ENCODE peak calls at places on chromosomes 16 and 17, in seven cellular contexts. O, I, B, Z, F, R and E are unnamed samples.
A peak's percentile ranks its signal among the peaks of the same experiment; 100 is the strongest.

GRCh38 chr16:85490971-85491771 is 122.0 kb upstream of the GSE1 start:
- DNase-seq in R (peak; percentile 50), F (peak; percentile 60), O (no peak), B (no peak), I (no peak), Z (no peak), E (peak; percentile 56)

GRCh38 chr16:31134625-31135534 is 647 bp downstream of the PRSS8 start:
- DNase-seq in B (no peak), I (peak; percentile 18), O (no peak), Z (no peak), R (peak; percentile 69), F (peak; percentile 80), E (peak; percentile 93)

GRCh38 chr16:47613251-47613650 is 152.1 kb downstream of the PHKB start:
- DNase-seq in Z (no peak), R (no peak), O (no peak), B (no peak), F (no peak), I (peak; percentile 5), E (no peak)

GRCh38 chr16:65373095-65373494 is 251.2 kb upstream of the CDH11 start:
- DNase-seq in F (no peak), Z (no peak), R (no peak), I (no peak), B (no peak), O (no peak), E (peak; percentile 11)

GRCh38 chr17:67162771-67163170 is 82.2 kb downstream of the HELZ start:
- DNase-seq in Z (no peak), I (no peak), F (no peak), B (no peak), R (no peak), O (no peak), E (peak; percentile 12)

GRCh38 chr17:47967607-47968252 is 3.2 kb upstream of the CDK5RAP3 start:
- DNase-seq in Z (no peak), R (peak; percentile 16), F (no peak), B (no peak), I (peak; percentile 80), O (peak; percentile 89), E (peak; percentile 39)

GRCh38 chr16:74888227-74888862 is 96.6 kb downstream of the WDR59 start:
- DNase-seq in O (no peak), R (peak; percentile 35), Z (no peak), F (no peak), I (no peak), B (no peak), E (no peak)

GRCh38 chr16:8691728-8692127 is 17.3 kb downstream of the ABAT start:
- DNase-seq in B (no peak), F (no peak), Z (no peak), I (no peak), O (no peak), R (no peak), E (no peak)

GRCh38 chr17:57553991-57554825 is 190.9 kb downstream of the CCDC182 start:
- DNase-seq in R (peak; percentile 18), I (peak; percentile 94), F (peak; percentile 82), Z (peak; percentile 86), O (peak; percentile 43), B (no peak), E (peak; percentile 95)

GRCh38 chr17:41664172-41664457 is 24.6 kb upstream of the EIF1 start:
- DNase-seq in Z (no peak), F (no peak), B (no peak), O (no peak), I (no peak), R (no peak), E (no peak)

GRCh38 chr17:68378202-68379149 is 78.8 kb downstream of the WIPI1 start:
- DNase-seq in O (peak; percentile 94), R (peak; percentile 92), F (peak; percentile 66), B (no peak), I (peak; percentile 100), Z (no peak), E (peak; percentile 94)

GRCh38 chr17:42918902-42919521 is 18.4 kb downstream of the G6PC1 start:
- DNase-seq in O (no peak), Z (no peak), B (no peak), R (no peak), I (no peak), F (no peak), E (no peak)

GRCh38 chr17:538096-538973 is 176.3 kb downstream of the VPS53 start:
- DNase-seq in B (no peak), I (peak; percentile 79), Z (no peak), R (no peak), F (no peak), O (peak; percentile 67), E (no peak)

GRCh38 chr16:90018297-90019200 is 707 bp downstream of the DBNDD1 start:
- DNase-seq in B (no peak), I (no peak), Z (no peak), F (peak; percentile 57), R (peak; percentile 31), O (no peak), E (peak; percentile 43)

GRCh38 chr17:41434313-41434895 is 6.4 kb downstream of the KRT38 start:
- DNase-seq in Z (no peak), I (no peak), R (no peak), O (no peak), B (no peak), F (no peak), E (no peak)

GRCh38 chr16:84526794-84527485 is 22.5 kb upstream of the MEAK7 start:
- DNase-seq in F (no peak), B (no peak), O (peak; percentile 49), I (no peak), Z (peak; percentile 44), R (peak; percentile 40), E (no peak)

GRCh38 chr16:69563605-69564580 is 1.9 kb upstream of the NFAT5 start:
- DNase-seq in Z (peak; percentile 89), O (peak; percentile 65), F (no peak), I (peak; percentile 81), B (no peak), R (peak; percentile 36), E (peak; percentile 61)

GRCh38 chr16:29815032-29815721 is 775 bp upstream of the PAGR1 start:
- DNase-seq in Z (no peak), B (no peak), F (no peak), O (no peak), I (peak; percentile 13), R (peak; percentile 17), E (peak; percentile 59)

GRCh38 chr17:81712468-81713003 is 452 bp downstream of the SLC25A10 start:
- DNase-seq in F (no peak), O (no peak), I (peak; percentile 37), R (no peak), B (no peak), Z (no peak), E (peak; percentile 48)

GRCh38 chr16:65054457-65054856 is 67.4 kb downstream of the CDH11 start:
- DNase-seq in O (peak; percentile 31), F (no peak), Z (no peak), R (no peak), B (no peak), I (no peak), E (no peak)

GRCh38 chr17:8791910-8792270 is 7.3 kb downstream of the MFSD6L start:
- DNase-seq in O (peak; percentile 51), I (peak; percentile 52), B (no peak), R (peak; percentile 80), Z (no peak), F (peak; percentile 20), E (peak; percentile 79)

GRCh38 chr16:21698169-21699032 is 34.6 kb downstream of the OTOA start:
- DNase-seq in I (no peak), B (no peak), R (no peak), Z (no peak), F (no peak), O (no peak), E (no peak)

DNA sequence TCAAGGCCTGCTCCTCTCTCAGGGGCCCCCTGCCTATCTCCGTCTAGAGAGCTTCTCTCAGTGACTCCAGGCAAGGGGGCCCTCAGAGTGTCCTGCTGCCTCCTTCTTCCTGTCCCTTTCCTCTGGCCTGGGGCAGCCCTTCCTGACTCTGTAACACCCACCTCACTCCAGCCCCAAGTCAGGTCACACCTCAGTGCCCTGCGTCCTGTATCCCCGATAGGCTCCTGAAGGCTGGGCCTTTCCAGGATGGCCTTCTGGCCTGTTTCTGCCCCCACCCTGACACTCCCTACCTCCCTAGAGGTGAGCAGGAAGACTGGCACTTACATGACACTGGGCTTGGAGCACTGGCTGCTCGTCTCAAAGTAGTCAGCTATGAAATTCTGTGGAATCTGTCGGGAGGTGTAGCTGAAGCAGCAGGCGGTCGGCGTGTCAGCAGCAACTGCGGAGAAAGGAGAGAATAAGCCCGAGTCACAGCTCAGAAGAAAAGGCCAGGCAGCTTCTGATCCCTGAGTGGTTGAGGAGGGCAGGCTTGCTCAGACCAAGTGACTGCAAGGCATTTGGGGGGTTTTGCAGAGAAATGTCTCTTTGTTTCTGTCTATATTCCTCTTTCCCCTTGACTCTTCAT is 972 bp downstream of the CCL3L1 start:
- DNase-seq in B (no peak), F (peak; percentile 84), Z (no peak), R (no peak), I (no peak), O (no peak), E (peak; percentile 77)
- H3K4ac ChIP-seq in B (no peak overlapping the region), F (no peak overlapping the region), Z (no peak overlapping the region), R (no peak overlapping the region), I (peak overlapping the region; percentile 10), O (no peak overlapping the region), E (no peak overlapping the region)

DNA sequence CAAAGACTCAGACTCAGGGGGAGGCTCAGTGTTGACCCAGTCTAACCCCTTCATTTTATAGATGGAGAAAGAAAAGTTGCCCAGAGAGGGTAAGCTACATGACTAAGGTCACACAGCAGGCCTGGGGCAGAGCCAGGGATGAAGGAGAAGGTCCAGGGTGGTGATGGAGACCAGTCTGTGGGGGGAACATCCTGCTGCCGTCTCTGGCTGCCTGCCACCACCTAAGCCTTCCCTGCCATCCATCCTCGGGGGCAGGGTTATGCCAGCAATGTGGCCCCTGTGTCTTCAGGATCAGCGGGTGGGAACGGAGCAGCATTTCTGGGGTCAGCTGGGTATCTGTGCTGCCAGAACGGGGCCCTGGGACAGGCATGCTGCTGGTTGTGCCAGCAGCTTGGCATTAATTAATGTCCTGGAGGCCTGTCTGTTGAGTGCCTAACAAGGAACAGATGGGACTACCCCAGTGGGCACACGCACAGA is 5.5 kb downstream of the DOK4 start:
- DNase-seq in Z (no peak), B (no peak), O (no peak), F (no peak), R (no peak), I (no peak), E (no peak)
- H3K4me2 ChIP-seq in Z (no peak overlapping the region), B (no peak overlapping the region), O (no peak overlapping the region), F (no peak overlapping the region), R (peak overlapping the region; percentile 10), I (no peak overlapping the region), E (no peak overlapping the region)

DNA sequence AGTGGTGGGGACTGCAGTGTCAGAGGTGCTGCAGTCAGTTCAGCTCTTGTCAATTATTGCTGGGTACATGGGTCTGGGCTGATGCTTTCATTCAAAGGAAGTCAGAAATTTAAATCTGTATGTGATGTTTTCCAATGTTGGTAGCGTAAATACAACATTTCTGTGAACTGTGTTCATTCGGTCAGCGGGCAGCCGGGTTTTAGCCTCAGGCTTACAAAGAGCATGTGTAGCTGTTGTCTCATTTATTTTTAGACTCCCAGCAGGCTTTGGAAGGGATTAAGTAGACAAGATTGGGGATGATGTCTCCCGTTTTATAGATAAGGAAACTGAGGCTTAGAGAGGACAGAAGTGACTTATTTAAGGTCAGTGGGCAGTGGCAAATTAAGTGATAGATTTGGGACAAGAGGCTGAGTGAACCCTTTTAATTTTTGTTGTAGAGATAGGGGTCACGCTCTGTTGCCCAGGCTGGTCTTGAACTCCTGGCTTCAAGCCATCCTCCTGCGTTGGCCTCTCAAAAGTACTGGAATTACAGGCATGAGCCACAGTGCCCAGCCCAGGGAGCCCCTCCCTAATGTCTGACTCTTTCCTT is 8.1 kb downstream of the AQP8 start:
- DNase-seq in O (no peak), F (no peak), B (no peak), R (peak; percentile 96), Z (no peak), I (no peak), E (no peak)
- H3K4ac ChIP-seq in O (no peak overlapping the region), F (no peak overlapping the region), B (no peak overlapping the region), R (no peak overlapping the region), Z (no peak overlapping the region), I (no peak overlapping the region), E (no peak overlapping the region)

GRCh38 chr17:72517413-72518237 is 396.8 kb downstream of the SOX9 start:
- DNase-seq in B (no peak), O (no peak), R (no peak), I (no peak), Z (no peak), F (no peak), E (no peak)
- H3K4me2 ChIP-seq in B (no peak overlapping the region), O (no peak overlapping the region), R (no peak overlapping the region), I (no peak overlapping the region), Z (no peak overlapping the region), F (no peak overlapping the region), E (no peak overlapping the region)